ENCODE peak calls at places on chromosome 10, in ten cellular contexts. R is kidney epithelial cell; C is AG08395; G is upper lobe of right lung; T is lower lobe of right lung; M is NB4; N is activated T-cell treated with anti-CD3 and anti-CD28 coated beads, Interleukin-2, amount 50 U/mL, for 72 hours; Q is iris pigment epithelial cell; J is DMS153; I is NCI-H82. F is an unnamed sample.

GRCh38 chr10:89419548-89419947 is 5.2 kb downstream of the IFIT5 start:
- DNase-seq in R (no peak), C (no peak), G (no peak), T (no peak), M (peak; percentile 69), N (no peak), Q (peak; percentile 47), J (no peak), I (peak; percentile 26), F (peak; percentile 50)

GRCh38 chr10:115026041-115026779 is 67.0 kb upstream of the ATRNL1 start:
- DNase-seq in R (no peak), C (no peak), G (no peak), T (no peak), M (no peak), N (no peak), Q (no peak), J (no peak), I (no peak), F (no peak)

GRCh38 chr10:28217848-28218247 is 85.0 kb downstream of the MPP7 start:
- DNase-seq in R (peak; percentile 47), C (peak; percentile 74), G (no peak), T (no peak), M (no peak), N (peak; percentile 8), Q (peak; percentile 89), J (no peak), I (peak; percentile 38), F (peak; percentile 78)

GRCh38 chr10:100802607-100803006 is 57.2 kb downstream of the PAX2 start:
- DNase-seq in R (no peak), C (no peak), G (peak; percentile 33), T (no peak), M (no peak), N (no peak), Q (no peak), J (no peak), I (no peak), F (no peak)

GRCh38 chr10:30687698-30688213 is 58.2 kb upstream of the LYZL2 start:
- DNase-seq in R (peak; percentile 5), C (peak; percentile 73), G (peak; percentile 87), T (peak; percentile 77), M (peak; percentile 72), N (peak; percentile 89), Q (peak; percentile 73), J (no peak), I (peak; percentile 80), F (peak; percentile 83)

GRCh38 chr10:13890617-13891541 is 304.1 kb downstream of the PRPF18 start:
- DNase-seq in R (no peak), C (peak; percentile 38), G (peak; percentile 73), T (peak; percentile 73), M (no peak), N (no peak), Q (peak; percentile 46), J (no peak), I (peak; percentile 16), F (peak; percentile 40)

GRCh38 chr10:132433671-132434340 is 36.8 kb downstream of the PWWP2B start:
- DNase-seq in R (no peak), C (no peak), G (no peak), T (no peak), M (no peak), N (no peak), Q (no peak), J (no peak), I (no peak), F (no peak)

GRCh38 chr10:114520453-114520852 is 116.2 kb upstream of the AFAP1L2 start:
- DNase-seq in R (peak; percentile 79), C (peak; percentile 57), G (no peak), T (no peak), M (peak; percentile 25), N (no peak), Q (peak; percentile 84), J (peak; percentile 86), I (peak; percentile 38), F (peak; percentile 87)

GRCh38 chr10:58282615-58283014 is 13.7 kb downstream of the CISD1 start:
- DNase-seq in R (no peak), C (no peak), G (no peak), T (no peak), M (peak; percentile 64), N (peak; percentile 34), Q (peak; percentile 58), J (no peak), I (no peak), F (peak; percentile 50)

GRCh38 chr10:121244791-121245190 is 353.5 kb downstream of the FGFR2 start:
- DNase-seq in R (peak; percentile 5), C (no peak), G (no peak), T (no peak), M (no peak), N (no peak), Q (no peak), J (peak; percentile 13), I (no peak), F (no peak)

GRCh38 chr10:88409236-88409635 is 173.9 kb downstream of the RNLS start:
- DNase-seq in R (no peak), C (no peak), G (no peak), T (no peak), M (no peak), N (no peak), Q (peak; percentile 45), J (no peak), I (no peak), F (no peak)

GRCh38 chr10:122181901-122182799 is 88.9 kb upstream of the BTBD16 start:
- DNase-seq in R (no peak), C (peak; percentile 47), G (no peak), T (no peak), M (no peak), N (no peak), Q (no peak), J (no peak), I (no peak), F (peak; percentile 17)

GRCh38 chr10:5557040-5557721 is 32.4 kb downstream of the CALML3 start:
- DNase-seq in R (no peak), C (no peak), G (peak; percentile 48), T (peak; percentile 22), M (no peak), N (no peak), Q (no peak), J (no peak), I (no peak), F (no peak)

GRCh38 chr10:107576746-107577145 is 412.2 kb upstream of the SORCS1 start:
- DNase-seq in R (no peak), C (peak; percentile 30), G (no peak), T (no peak), M (no peak), N (no peak), Q (no peak), J (no peak), I (peak; percentile 80), F (no peak)

GRCh38 chr10:1074063-1074747 is 18.0 kb downstream of the WDR37 start:
- DNase-seq in R (no peak), C (no peak), G (no peak), T (no peak), M (peak; percentile 17), N (no peak), Q (no peak), J (no peak), I (no peak), F (no peak)

GRCh38 chr10:71099731-71100361 is 112.5 kb upstream of the UNC5B start:
- DNase-seq in R (no peak), C (no peak), G (no peak), T (no peak), M (no peak), N (no peak), Q (no peak), J (no peak), I (no peak), F (no peak)

GRCh38 chr10:7438196-7438986 is 27.6 kb upstream of the SFMBT2 start:
- DNase-seq in R (no peak), C (no peak), G (no peak), T (no peak), M (no peak), N (no peak), Q (no peak), J (peak; percentile 49), I (no peak), F (peak; percentile 35)

GRCh38 chr10:4763513-4763912 is 62.5 kb upstream of the AKR1E2 start:
- DNase-seq in R (no peak), C (no peak), G (no peak), T (no peak), M (no peak), N (no peak), Q (no peak), J (no peak), I (no peak), F (no peak)

GRCh38 chr10:49394933-49395740 is 752 bp downstream of the DRGX start:
- DNase-seq in R (no peak), C (no peak), G (no peak), T (no peak), M (no peak), N (no peak), Q (no peak), J (no peak), I (peak; percentile 40), F (no peak)

GRCh38 chr10:62811159-62811875 is 4.8 kb downstream of the EGR2 start:
- DNase-seq in R (no peak), C (no peak), G (no peak), T (no peak), M (no peak), N (peak; percentile 88), Q (no peak), J (no peak), I (no peak), F (no peak)

GRCh38 chr10:42149027-42149700 is 489.2 kb downstream of the ZNF33B start:
- DNase-seq in R (no peak), C (peak; percentile 0), G (peak; percentile 62), T (peak; percentile 46), M (no peak), N (no peak), Q (no peak), J (no peak), I (peak; percentile 0), F (no peak)

GRCh38 chr10:131681122-131681521 is 219.7 kb upstream of the PPP2R2D start:
- DNase-seq in R (no peak), C (no peak), G (peak; percentile 41), T (no peak), M (no peak), N (no peak), Q (no peak), J (no peak), I (no peak), F (no peak)

GRCh38 chr10:55627526-55628170 is 733.4 kb downstream of the ZWINT start:
- DNase-seq in R (no peak), C (no peak), G (peak; percentile 36), T (peak; percentile 33), M (no peak), N (no peak), Q (no peak), J (no peak), I (peak; percentile 24), F (no peak)

GRCh38 chr10:88390041-88390440 is 193.1 kb downstream of the RNLS start:
- DNase-seq in R (no peak), C (no peak), G (no peak), T (no peak), M (no peak), N (no peak), Q (no peak), J (no peak), I (no peak), F (no peak)

GRCh38 chr10:107011113-107011512 is 153.4 kb downstream of the SORCS1 start:
- DNase-seq in R (no peak), C (no peak), G (no peak), T (no peak), M (no peak), N (no peak), Q (no peak), J (no peak), I (no peak), F (no peak)

GRCh38 chr10:32005050-32005449 is 51.2 kb downstream of the KIF5B start:
- DNase-seq in R (no peak), C (peak; percentile 39), G (no peak), T (no peak), M (peak; percentile 67), N (peak; percentile 21), Q (peak; percentile 47), J (peak; percentile 11), I (peak; percentile 75), F (peak; percentile 44)

GRCh38 chr10:32995751-32996150 is 37.7 kb upstream of the ITGB1 start:
- DNase-seq in R (no peak), C (no peak), G (no peak), T (no peak), M (no peak), N (no peak), Q (peak; percentile 75), J (no peak), I (no peak), F (no peak)

GRCh38 chr10:3532644-3533043 is 252.4 kb downstream of the KLF6 start:
- DNase-seq in R (peak; percentile 61), C (no peak), G (no peak), T (no peak), M (peak; percentile 50), N (no peak), Q (no peak), J (no peak), I (no peak), F (no peak)